ENCODE peak calls at places on chromosomes 12 and 14, in six cellular contexts. One of them, this sample, is unnamed.

GRCh38 chr14:105537580-105538474 is 11.4 kb downstream of the TMEM121 start:
- DNase-seq in WERI-Rb-1: peak
- DNase-seq in CD4-positive, CD25-positive, alpha-beta regulatory T cell: peak
- DNase-seq in mesenchymal stem cell: no peak
- DNase-seq in psoas muscle: peak
- DNase-seq in dorsolateral prefrontal cortex: peak
- DNase-seq in this sample: no peak

GRCh38 chr12:52209321-52209720 is 17.5 kb upstream of the KRT80 start:
- DNase-seq in psoas muscle: no peak
- DNase-seq in CD4-positive, CD25-positive, alpha-beta regulatory T cell: no peak
- DNase-seq in dorsolateral prefrontal cortex: no peak
- DNase-seq in WERI-Rb-1: no peak
- DNase-seq in mesenchymal stem cell: no peak
- DNase-seq in this sample: no peak

GRCh38 chr12:46402451-46402850 is 29.9 kb upstream of the SLC38A2 start:
- DNase-seq in mesenchymal stem cell: peak
- DNase-seq in CD4-positive, CD25-positive, alpha-beta regulatory T cell: no peak
- DNase-seq in psoas muscle: peak
- DNase-seq in WERI-Rb-1: no peak
- DNase-seq in dorsolateral prefrontal cortex: no peak
- DNase-seq in this sample: no peak

GRCh38 chr14:75453817-75454434 is 26.1 kb downstream of the JDP2 start:
- DNase-seq in CD4-positive, CD25-positive, alpha-beta regulatory T cell: no peak
- DNase-seq in psoas muscle: no peak
- DNase-seq in WERI-Rb-1: no peak
- DNase-seq in mesenchymal stem cell: no peak
- DNase-seq in dorsolateral prefrontal cortex: no peak
- DNase-seq in this sample: no peak

GRCh38 chr14:61489002-61489401 is 167.6 kb downstream of the PRKCH start:
- DNase-seq in psoas muscle: no peak
- DNase-seq in CD4-positive, CD25-positive, alpha-beta regulatory T cell: no peak
- DNase-seq in dorsolateral prefrontal cortex: no peak
- DNase-seq in mesenchymal stem cell: no peak
- DNase-seq in WERI-Rb-1: no peak
- DNase-seq in this sample: no peak

GRCh38 chr14:61003571-61003970 is 22.5 kb downstream of the SLC38A6 start:
- DNase-seq in WERI-Rb-1: no peak
- DNase-seq in dorsolateral prefrontal cortex: no peak
- DNase-seq in CD4-positive, CD25-positive, alpha-beta regulatory T cell: no peak
- DNase-seq in psoas muscle: no peak
- DNase-seq in mesenchymal stem cell: no peak
- DNase-seq in this sample: no peak

GRCh38 chr12:123801573-123802178 is 39.6 kb downstream of the DNAH10 start:
- DNase-seq in psoas muscle: no peak
- DNase-seq in CD4-positive, CD25-positive, alpha-beta regulatory T cell: no peak
- DNase-seq in mesenchymal stem cell: peak
- DNase-seq in WERI-Rb-1: no peak
- DNase-seq in dorsolateral prefrontal cortex: no peak
- DNase-seq in this sample: peak

GRCh38 chr12:105569886-105570285 is 239.4 kb downstream of the C12orf75 start:
- DNase-seq in mesenchymal stem cell: no peak
- DNase-seq in dorsolateral prefrontal cortex: no peak
- DNase-seq in CD4-positive, CD25-positive, alpha-beta regulatory T cell: no peak
- DNase-seq in WERI-Rb-1: no peak
- DNase-seq in psoas muscle: no peak
- DNase-seq in this sample: no peak

GRCh38 chr12:50568338-50569155 is 63.8 kb downstream of the DIP2B start:
- DNase-seq in mesenchymal stem cell: peak
- DNase-seq in WERI-Rb-1: no peak
- DNase-seq in dorsolateral prefrontal cortex: no peak
- DNase-seq in psoas muscle: no peak
- DNase-seq in CD4-positive, CD25-positive, alpha-beta regulatory T cell: no peak
- DNase-seq in this sample: no peak

GRCh38 chr14:103749860-103750259 is 34.2 kb downstream of the ZFYVE21 start:
- DNase-seq in mesenchymal stem cell: no peak
- DNase-seq in CD4-positive, CD25-positive, alpha-beta regulatory T cell: no peak
- DNase-seq in dorsolateral prefrontal cortex: no peak
- DNase-seq in WERI-Rb-1: no peak
- DNase-seq in psoas muscle: no peak
- DNase-seq in this sample: no peak

GRCh38 chr14:99393059-99393655 is 87.5 kb downstream of the SETD3 start:
- DNase-seq in WERI-Rb-1: peak
- DNase-seq in psoas muscle: no peak
- DNase-seq in mesenchymal stem cell: peak
- DNase-seq in CD4-positive, CD25-positive, alpha-beta regulatory T cell: no peak
- DNase-seq in dorsolateral prefrontal cortex: no peak
- DNase-seq in this sample: no peak

GRCh38 chr14:23612354-23612732 is 23.8 kb upstream of the DHRS2 start:
- DNase-seq in dorsolateral prefrontal cortex: no peak
- DNase-seq in mesenchymal stem cell: no peak
- DNase-seq in WERI-Rb-1: no peak
- DNase-seq in CD4-positive, CD25-positive, alpha-beta regulatory T cell: no peak
- DNase-seq in psoas muscle: no peak
- DNase-seq in this sample: no peak

GRCh38 chr14:72457641-72458040 is 436.3 kb downstream of the DPF3 start:
- DNase-seq in WERI-Rb-1: no peak
- DNase-seq in CD4-positive, CD25-positive, alpha-beta regulatory T cell: no peak
- DNase-seq in dorsolateral prefrontal cortex: no peak
- DNase-seq in mesenchymal stem cell: peak
- DNase-seq in psoas muscle: no peak
- DNase-seq in this sample: no peak

GRCh38 chr14:50340045-50340444 is 27.9 kb downstream of the DMAC2L start:
- DNase-seq in dorsolateral prefrontal cortex: no peak
- DNase-seq in WERI-Rb-1: no peak
- DNase-seq in psoas muscle: no peak
- DNase-seq in CD4-positive, CD25-positive, alpha-beta regulatory T cell: no peak
- DNase-seq in mesenchymal stem cell: no peak
- DNase-seq in this sample: no peak

GRCh38 chr14:70771781-70772212 is 37.5 kb downstream of the MAP3K9 start:
- DNase-seq in WERI-Rb-1: no peak
- DNase-seq in dorsolateral prefrontal cortex: no peak
- DNase-seq in psoas muscle: no peak
- DNase-seq in mesenchymal stem cell: no peak
- DNase-seq in CD4-positive, CD25-positive, alpha-beta regulatory T cell: no peak
- DNase-seq in this sample: no peak

GRCh38 chr12:131895640-131896079 is 1.2 kb downstream of the ULK1 start:
- DNase-seq in dorsolateral prefrontal cortex: no peak
- DNase-seq in mesenchymal stem cell: peak
- DNase-seq in WERI-Rb-1: no peak
- DNase-seq in CD4-positive, CD25-positive, alpha-beta regulatory T cell: no peak
- DNase-seq in psoas muscle: no peak
- DNase-seq in this sample: no peak
- H3K27ac ChIP-seq in dorsolateral prefrontal cortex: peak
- H3K27ac ChIP-seq in mesenchymal stem cell: peak
- H3K27ac ChIP-seq in WERI-Rb-1: peak
- H3K27ac ChIP-seq in CD4-positive, CD25-positive, alpha-beta regulatory T cell: peak
- H3K27ac ChIP-seq in psoas muscle: peak
- H3K27ac ChIP-seq in this sample: peak

GRCh38 chr12:32181498-32182175 is 75.0 kb downstream of the BICD1 start:
- DNase-seq in psoas muscle: no peak
- DNase-seq in CD4-positive, CD25-positive, alpha-beta regulatory T cell: no peak
- DNase-seq in WERI-Rb-1: no peak
- DNase-seq in dorsolateral prefrontal cortex: no peak
- DNase-seq in mesenchymal stem cell: peak
- DNase-seq in this sample: no peak

GRCh38 chr12:32179011-32179395 is 72.4 kb downstream of the BICD1 start:
- DNase-seq in dorsolateral prefrontal cortex: no peak
- DNase-seq in mesenchymal stem cell: no peak
- DNase-seq in psoas muscle: no peak
- DNase-seq in WERI-Rb-1: no peak
- DNase-seq in CD4-positive, CD25-positive, alpha-beta regulatory T cell: no peak
- DNase-seq in this sample: no peak

GRCh38 chr12:32183646-32184045 is 77.0 kb downstream of the BICD1 start:
- DNase-seq in dorsolateral prefrontal cortex: no peak
- DNase-seq in psoas muscle: no peak
- DNase-seq in WERI-Rb-1: no peak
- DNase-seq in mesenchymal stem cell: peak
- DNase-seq in CD4-positive, CD25-positive, alpha-beta regulatory T cell: no peak
- DNase-seq in this sample: no peak

GRCh38 chr12:32176606-32177005 is 70.0 kb downstream of the BICD1 start:
- DNase-seq in psoas muscle: no peak
- DNase-seq in dorsolateral prefrontal cortex: no peak
- DNase-seq in mesenchymal stem cell: no peak
- DNase-seq in CD4-positive, CD25-positive, alpha-beta regulatory T cell: no peak
- DNase-seq in WERI-Rb-1: no peak
- DNase-seq in this sample: no peak

DNA sequence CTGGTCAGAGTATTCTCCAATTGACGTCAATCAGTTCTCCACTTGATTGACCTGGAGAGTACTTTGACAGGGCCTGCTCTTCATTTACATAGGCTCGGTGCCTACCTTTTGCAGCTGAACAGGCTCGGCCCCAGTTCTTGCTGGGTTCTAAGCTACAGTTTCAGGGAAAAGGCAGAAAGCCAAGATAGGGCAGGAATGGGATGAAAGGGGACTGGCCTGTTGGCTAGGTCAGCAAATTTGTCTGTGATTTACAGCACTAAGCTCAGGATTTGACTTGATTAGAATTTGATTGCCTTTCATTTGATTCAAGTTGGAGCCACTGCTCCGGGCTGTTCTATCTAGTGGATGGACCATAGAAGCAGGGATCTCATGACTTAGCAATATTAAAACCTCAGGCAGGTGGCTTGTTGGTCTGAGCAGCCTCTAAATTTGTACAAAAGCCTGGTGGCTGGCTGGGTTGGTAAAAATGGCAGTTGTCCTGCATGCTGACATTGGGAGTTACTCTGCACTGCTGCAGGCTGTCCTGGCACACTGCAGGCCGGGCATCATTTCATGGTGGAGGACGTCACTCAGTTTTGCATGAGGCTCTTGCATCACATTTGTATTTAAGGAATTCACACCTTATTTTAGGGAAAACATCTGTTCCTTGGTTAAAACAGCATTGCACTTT is 71.8 kb downstream of the BICD1 start:
- DNase-seq in WERI-Rb-1: no peak
- DNase-seq in mesenchymal stem cell: no peak
- DNase-seq in psoas muscle: no peak
- DNase-seq in dorsolateral prefrontal cortex: no peak
- DNase-seq in CD4-positive, CD25-positive, alpha-beta regulatory T cell: no peak
- DNase-seq in this sample: no peak
- H3K27ac ChIP-seq in WERI-Rb-1: no peak
- H3K27ac ChIP-seq in mesenchymal stem cell: no peak
- H3K27ac ChIP-seq in psoas muscle: no peak
- H3K27ac ChIP-seq in dorsolateral prefrontal cortex: no peak
- H3K27ac ChIP-seq in CD4-positive, CD25-positive, alpha-beta regulatory T cell: no peak
- H3K27ac ChIP-seq in this sample: no peak

GRCh38 chr12:79411791-79412190 is 279.0 kb downstream of the PAWR start:
- DNase-seq in dorsolateral prefrontal cortex: no peak
- DNase-seq in CD4-positive, CD25-positive, alpha-beta regulatory T cell: no peak
- DNase-seq in psoas muscle: no peak
- DNase-seq in mesenchymal stem cell: no peak
- DNase-seq in WERI-Rb-1: no peak
- DNase-seq in this sample: no peak

GRCh38 chr12:79406993-79407392 is 283.8 kb downstream of the PAWR start:
- DNase-seq in CD4-positive, CD25-positive, alpha-beta regulatory T cell: no peak
- DNase-seq in psoas muscle: no peak
- DNase-seq in dorsolateral prefrontal cortex: no peak
- DNase-seq in WERI-Rb-1: no peak
- DNase-seq in mesenchymal stem cell: no peak
- DNase-seq in this sample: no peak

GRCh38 chr12:79409562-79409961 is 281.2 kb downstream of the PAWR start:
- DNase-seq in CD4-positive, CD25-positive, alpha-beta regulatory T cell: no peak
- DNase-seq in mesenchymal stem cell: peak
- DNase-seq in WERI-Rb-1: no peak
- DNase-seq in psoas muscle: no peak
- DNase-seq in dorsolateral prefrontal cortex: no peak
- DNase-seq in this sample: no peak

GRCh38 chr12:79407671-79408622 is 282.8 kb downstream of the PAWR start:
- DNase-seq in dorsolateral prefrontal cortex: no peak
- DNase-seq in WERI-Rb-1: peak
- DNase-seq in psoas muscle: peak
- DNase-seq in CD4-positive, CD25-positive, alpha-beta regulatory T cell: no peak
- DNase-seq in mesenchymal stem cell: peak
- DNase-seq in this sample: no peak

GRCh38 chr12:79408665-79409064 is 282.1 kb downstream of the PAWR start:
- DNase-seq in WERI-Rb-1: no peak
- DNase-seq in dorsolateral prefrontal cortex: no peak
- DNase-seq in CD4-positive, CD25-positive, alpha-beta regulatory T cell: no peak
- DNase-seq in psoas muscle: no peak
- DNase-seq in mesenchymal stem cell: no peak
- DNase-seq in this sample: no peak
- H3K27ac ChIP-seq in WERI-Rb-1: no peak
- H3K27ac ChIP-seq in dorsolateral prefrontal cortex: peak
- H3K27ac ChIP-seq in CD4-positive, CD25-positive, alpha-beta regulatory T cell: no peak
- H3K27ac ChIP-seq in psoas muscle: no peak
- H3K27ac ChIP-seq in mesenchymal stem cell: peak
- H3K27ac ChIP-seq in this sample: no peak

GRCh38 chr14:67418368-67419174 is 6.6 kb upstream of the PLEK2 start:
- DNase-seq in CD4-positive, CD25-positive, alpha-beta regulatory T cell: no peak
- DNase-seq in WERI-Rb-1: no peak
- DNase-seq in psoas muscle: no peak
- DNase-seq in mesenchymal stem cell: no peak
- DNase-seq in dorsolateral prefrontal cortex: no peak
- DNase-seq in this sample: no peak
- H3K27ac ChIP-seq in CD4-positive, CD25-positive, alpha-beta regulatory T cell: no peak
- H3K27ac ChIP-seq in WERI-Rb-1: no peak
- H3K27ac ChIP-seq in psoas muscle: no peak
- H3K27ac ChIP-seq in mesenchymal stem cell: no peak
- H3K27ac ChIP-seq in dorsolateral prefrontal cortex: no peak
- H3K27ac ChIP-seq in this sample: peak

GRCh38 chr12:22500100-22500499 is 44.2 kb downstream of the C2CD5 start:
- DNase-seq in mesenchymal stem cell: peak
- DNase-seq in CD4-positive, CD25-positive, alpha-beta regulatory T cell: no peak
- DNase-seq in psoas muscle: no peak
- DNase-seq in dorsolateral prefrontal cortex: no peak
- DNase-seq in WERI-Rb-1: no peak
- DNase-seq in this sample: no peak
- H3K27ac ChIP-seq in mesenchymal stem cell: no peak
- H3K27ac ChIP-seq in CD4-positive, CD25-positive, alpha-beta regulatory T cell: no peak
- H3K27ac ChIP-seq in psoas muscle: no peak
- H3K27ac ChIP-seq in dorsolateral prefrontal cortex: no peak
- H3K27ac ChIP-seq in WERI-Rb-1: no peak
- H3K27ac ChIP-seq in this sample: no peak

GRCh38 chr12:109709401-109710278 is 4.0 kb upstream of the FAM222A start:
- DNase-seq in dorsolateral prefrontal cortex: no peak
- DNase-seq in mesenchymal stem cell: no peak
- DNase-seq in psoas muscle: no peak
- DNase-seq in CD4-positive, CD25-positive, alpha-beta regulatory T cell: no peak
- DNase-seq in WERI-Rb-1: no peak
- DNase-seq in this sample: no peak

GRCh38 chr12:109710279-109710746 is 3.3 kb upstream of the FAM222A start:
- DNase-seq in CD4-positive, CD25-positive, alpha-beta regulatory T cell: no peak
- DNase-seq in dorsolateral prefrontal cortex: no peak
- DNase-seq in psoas muscle: no peak
- DNase-seq in mesenchymal stem cell: no peak
- DNase-seq in WERI-Rb-1: no peak
- DNase-seq in this sample: no peak

GRCh38 chr12:109711596-109712461 is 1.8 kb upstream of the FAM222A start:
- DNase-seq in mesenchymal stem cell: no peak
- DNase-seq in WERI-Rb-1: no peak
- DNase-seq in psoas muscle: no peak
- DNase-seq in CD4-positive, CD25-positive, alpha-beta regulatory T cell: no peak
- DNase-seq in dorsolateral prefrontal cortex: no peak
- DNase-seq in this sample: no peak

GRCh38 chr12:109708939-109709338 is 4.7 kb upstream of the FAM222A start:
- DNase-seq in mesenchymal stem cell: no peak
- DNase-seq in psoas muscle: no peak
- DNase-seq in dorsolateral prefrontal cortex: no peak
- DNase-seq in CD4-positive, CD25-positive, alpha-beta regulatory T cell: no peak
- DNase-seq in WERI-Rb-1: no peak
- DNase-seq in this sample: no peak

GRCh38 chr12:109710747-109711595 is 2.7 kb upstream of the FAM222A start:
- DNase-seq in psoas muscle: no peak
- DNase-seq in mesenchymal stem cell: peak
- DNase-seq in CD4-positive, CD25-positive, alpha-beta regulatory T cell: no peak
- DNase-seq in dorsolateral prefrontal cortex: no peak
- DNase-seq in WERI-Rb-1: no peak
- DNase-seq in this sample: peak
- H3K27ac ChIP-seq in psoas muscle: no peak
- H3K27ac ChIP-seq in mesenchymal stem cell: no peak
- H3K27ac ChIP-seq in CD4-positive, CD25-positive, alpha-beta regulatory T cell: no peak
- H3K27ac ChIP-seq in dorsolateral prefrontal cortex: no peak
- H3K27ac ChIP-seq in WERI-Rb-1: no peak
- H3K27ac ChIP-seq in this sample: no peak

This sample was measured in epithelial cell of prostate.